ENCODE peak calls at places on chromosomes 7 and 10, in nine cellular contexts. C is left ventricle myocardium superior, B is epithelial cell of esophagus, Y is GM13976, Q is DMS153, E is C1 segment of cervical spinal cord, N is lower lobe of right lung, F is fibroblast of the aortic adventitia, G is head of caudate nucleus. A is an unnamed sample.

GRCh38 chr7:25437308-25437707 is 209.0 kb upstream of the NPVF start:
- DNase-seq in C (no peak), B (no peak), Y (no peak), Q (no peak), E (no peak), N (no peak), F (no peak), G (no peak), A (no peak)

GRCh38 chr7:100895701-100895955 is at the start of gene ACHE:
- DNase-seq in C (no peak), B (no peak), Y (peak; percentile 59), Q (no peak), E (no peak), N (no peak), F (no peak), G (no peak), A (no peak)

GRCh38 chr10:43194266-43194665 is 56.0 kb downstream of the CSGALNACT2 start:
- DNase-seq in C (no peak), B (no peak), Y (peak; percentile 8), Q (no peak), E (no peak), N (no peak), F (no peak), G (no peak), A (no peak)

GRCh38 chr10:11824376-11824775 is 1.2 kb downstream of the PROSER2 start:
- DNase-seq in C (no peak), B (peak; percentile 48), Y (no peak), Q (no peak), E (no peak), N (no peak), F (peak; percentile 39), G (no peak), A (no peak)

GRCh38 chr10:28853195-28853594 is 175.9 kb downstream of the BAMBI start:
- DNase-seq in C (no peak), B (no peak), Y (no peak), Q (no peak), E (no peak), N (no peak), F (no peak), G (no peak), A (peak; percentile 86)

GRCh38 chr7:108270385-108270784 is 140.2 kb upstream of the LAMB4 start:
- DNase-seq in C (no peak), B (peak; percentile 57), Y (peak; percentile 62), Q (no peak), E (no peak), N (no peak), F (peak; percentile 45), G (no peak), A (peak; percentile 40)

GRCh38 chr7:25263292-25263691 is 35.0 kb upstream of the NPVF start:
- DNase-seq in C (no peak), B (peak; percentile 16), Y (no peak), Q (no peak), E (no peak), N (no peak), F (no peak), G (no peak), A (no peak)

GRCh38 chr10:103861501-103861900 is 6.1 kb upstream of the SH3PXD2A start:
- DNase-seq in C (no peak), B (peak; percentile 77), Y (no peak), Q (no peak), E (no peak), N (no peak), F (peak; percentile 71), G (no peak), A (no peak)

GRCh38 chr10:31947144-31947926 is 18.7 kb upstream of the ARHGAP12 start:
- DNase-seq in C (no peak), B (peak; percentile 93), Y (no peak), Q (peak; percentile 21), E (no peak), N (no peak), F (peak; percentile 97), G (no peak), A (peak; percentile 71)

GRCh38 chr7:134420509-134421125 is 38.3 kb downstream of the AKR1B1 start:
- DNase-seq in C (no peak), B (peak; percentile 78), Y (peak; percentile 42), Q (peak; percentile 8), E (peak; percentile 17), N (no peak), F (peak; percentile 86), G (peak; percentile 82), A (peak; percentile 66)

GRCh38 chr10:88165849-88166271 is 302.4 kb downstream of the PTEN start:
- DNase-seq in C (no peak), B (no peak), Y (no peak), Q (no peak), E (no peak), N (no peak), F (peak; percentile 63), G (no peak), A (no peak)

GRCh38 chr7:119903090-119903489 is 369.9 kb upstream of the KCND2 start:
- DNase-seq in C (no peak), B (no peak), Y (no peak), Q (no peak), E (no peak), N (no peak), F (no peak), G (no peak), A (no peak)

GRCh38 chr10:79239930-79240713 is 107.1 kb upstream of the PPIF start:
- DNase-seq in C (no peak), B (no peak), Y (no peak), Q (no peak), E (no peak), N (peak; percentile 67), F (no peak), G (no peak), A (peak; percentile 21)

GRCh38 chr7:156892821-156893706 is at the start of gene LMBR1:
- DNase-seq in C (peak; percentile 98), B (peak; percentile 96), Y (peak; percentile 98), Q (peak; percentile 70), E (peak; percentile 89), N (peak; percentile 95), F (peak; percentile 94), G (peak; percentile 95), A (peak; percentile 96)

GRCh38 chr10:78255214-78255613 is 221.6 kb downstream of the RPS24 start:
- DNase-seq in C (no peak), B (peak; percentile 70), Y (no peak), Q (no peak), E (no peak), N (no peak), F (no peak), G (no peak), A (peak; percentile 94)

GRCh38 chr10:116122664-116123063 is 150.3 kb downstream of the GFRA1 start:
- DNase-seq in C (no peak), B (no peak), Y (no peak), Q (no peak), E (no peak), N (no peak), F (no peak), G (no peak), A (no peak)

GRCh38 chr10:13987472-13987871 is 343.3 kb downstream of the FRMD4A start:
- DNase-seq in C (no peak), B (peak; percentile 49), Y (peak; percentile 41), Q (no peak), E (no peak), N (no peak), F (peak; percentile 42), G (no peak), A (peak; percentile 89)

GRCh38 chr7:116356333-116356965 is 143.1 kb upstream of the CAV2 start:
- DNase-seq in C (peak; percentile 33), B (no peak), Y (no peak), Q (no peak), E (no peak), N (no peak), F (no peak), G (no peak), A (no peak)

GRCh38 chr10:34802692-34803091 is 12.4 kb downstream of the PARD3 start:
- DNase-seq in C (no peak), B (peak; percentile 20), Y (no peak), Q (no peak), E (no peak), N (no peak), F (no peak), G (no peak), A (no peak)

GRCh38 chr7:16114633-16115032 is 306.7 kb downstream of the CRPPA start:
- DNase-seq in C (no peak), B (peak; percentile 71), Y (no peak), Q (no peak), E (no peak), N (no peak), F (peak; percentile 62), G (no peak), A (peak; percentile 36)

GRCh38 chr10:115214799-115215198 is 121.6 kb downstream of the ATRNL1 start:
- DNase-seq in C (no peak), B (peak; percentile 55), Y (no peak), Q (no peak), E (no peak), N (no peak), F (no peak), G (no peak), A (no peak)

GRCh38 chr7:27640914-27641570 is 21.6 kb downstream of the HIBADH start:
- DNase-seq in C (no peak), B (peak; percentile 72), Y (no peak), Q (no peak), E (no peak), N (no peak), F (peak; percentile 51), G (no peak), A (peak; percentile 80)

GRCh38 chr10:114811769-114812353 is 9.7 kb upstream of the FHIP2A start:
- DNase-seq in C (no peak), B (peak; percentile 34), Y (no peak), Q (no peak), E (no peak), N (no peak), F (no peak), G (no peak), A (no peak)

GRCh38 chr10:120982507-120982906 is 131.3 kb downstream of the WDR11 start:
- DNase-seq in C (no peak), B (no peak), Y (no peak), Q (no peak), E (no peak), N (no peak), F (no peak), G (no peak), A (no peak)

GRCh38 chr10:3805227-3805790 is 20.3 kb upstream of the KLF6 start:
- DNase-seq in C (no peak), B (peak; percentile 91), Y (peak; percentile 56), Q (no peak), E (no peak), N (no peak), F (peak; percentile 46), G (no peak), A (peak; percentile 98)

GRCh38 chr10:32692174-32692573 is 246.2 kb downstream of the CCDC7 start:
- DNase-seq in C (no peak), B (peak; percentile 54), Y (no peak), Q (no peak), E (no peak), N (no peak), F (peak; percentile 74), G (peak; percentile 34), A (peak; percentile 95)

GRCh38 chr10:184174-184573 is 48.9 kb downstream of the ZMYND11 start:
- DNase-seq in C (no peak), B (no peak), Y (no peak), Q (no peak), E (no peak), N (no peak), F (no peak), G (no peak), A (no peak)

A was measured in kidney tubule cell.